ENCODE peak calls at places on chromosomes 1 and 21, in eight cellular contexts. D, O, G, L, M, V, N and K are unnamed samples.

GRCh38 chr1:240499012-240499411 is 112.9 kb downstream of the GREM2 start:
- DNase-seq in D (no peak), O (no peak), G (no peak), L (peak; percentile 40), M (no peak), V (peak; percentile 78), N (no peak), K (no peak)

GRCh38 chr1:209835782-209836298 is 8.1 kb downstream of the UTP25 start:
- DNase-seq in D (no peak), O (no peak), G (no peak), L (peak; percentile 68), M (no peak), V (peak; percentile 76), N (no peak), K (no peak)

GRCh38 chr1:200767326-200767725 is 28.6 kb downstream of the CAMSAP2 start:
- DNase-seq in D (no peak), O (no peak), G (no peak), L (peak; percentile 35), M (no peak), V (peak; percentile 51), N (no peak), K (no peak)

GRCh38 chr21:45423968-45424853 is 19.2 kb downstream of the COL18A1 start:
- DNase-seq in D (no peak), O (peak; percentile 52), G (no peak), L (no peak), M (peak; percentile 11), V (no peak), N (no peak), K (no peak)

GRCh38 chr1:231534703-231535159 is 6.3 kb downstream of the TSNAX start:
- DNase-seq in D (no peak), O (no peak), G (no peak), L (no peak), M (no peak), V (no peak), N (no peak), K (no peak)

GRCh38 chr21:43758132-43758619 is 17.9 kb downstream of the CSTB start:
- DNase-seq in D (peak; percentile 83), O (no peak), G (no peak), L (peak; percentile 77), M (no peak), V (no peak), N (peak; percentile 25), K (no peak)

GRCh38 chr1:31095298-31095981 is 29.9 kb upstream of the PUM1 start:
- DNase-seq in D (no peak), O (no peak), G (no peak), L (peak; percentile 61), M (no peak), V (peak; percentile 78), N (no peak), K (no peak)

GRCh38 chr1:238232036-238232744 is 341.5 kb upstream of the ZP4 start:
- DNase-seq in D (no peak), O (no peak), G (no peak), L (no peak), M (no peak), V (no peak), N (no peak), K (no peak)

GRCh38 chr1:151005729-151006330 is 872 bp downstream of the MINDY1 start:
- DNase-seq in D (no peak), O (no peak), G (no peak), L (no peak), M (no peak), V (peak; percentile 25), N (peak; percentile 48), K (no peak)

GRCh38 chr1:1132042-1132927 is 16.4 kb upstream of the C1orf159 start:
- DNase-seq in D (no peak), O (no peak), G (no peak), L (no peak), M (peak; percentile 26), V (no peak), N (peak; percentile 76), K (no peak)

GRCh38 chr1:225739542-225740107 is 38.0 kb upstream of the SRP9 start:
- DNase-seq in D (no peak), O (no peak), G (no peak), L (no peak), M (no peak), V (no peak), N (no peak), K (no peak)

GRCh38 chr1:244049142-244049968 is 1.7 kb upstream of the ZBTB18 start:
- DNase-seq in D (peak; percentile 71), O (peak; percentile 66), G (no peak), L (no peak), M (peak; percentile 57), V (peak; percentile 60), N (peak; percentile 53), K (peak; percentile 55)

GRCh38 chr1:38336961-38337360 is 290.4 kb upstream of the POU3F1 start:
- DNase-seq in D (no peak), O (no peak), G (no peak), L (no peak), M (no peak), V (no peak), N (no peak), K (no peak)

GRCh38 chr1:232474821-232475220 is 155.1 kb downstream of the SIPA1L2 start:
- DNase-seq in D (no peak), O (no peak), G (no peak), L (no peak), M (no peak), V (peak; percentile 47), N (no peak), K (no peak)

GRCh38 chr1:156648951-156649350 is 7.0 kb downstream of the BCAN start:
- DNase-seq in D (no peak), O (no peak), G (no peak), L (no peak), M (no peak), V (no peak), N (no peak), K (no peak)
- H3K27me3 ChIP-seq in D (peaks cover 45% of the 10 kb centered on the region), O (no peaks in the 10 kb centered on the region), G (no peaks in the 10 kb centered on the region), L (peaks cover 62% of the 10 kb centered on the region), M (peaks cover 65% of the 10 kb centered on the region), V (peaks cover 53% of the 10 kb centered on the region), N (peaks cover 8% of the 10 kb centered on the region), K (peaks cover 11% of the 10 kb centered on the region)

DNA sequence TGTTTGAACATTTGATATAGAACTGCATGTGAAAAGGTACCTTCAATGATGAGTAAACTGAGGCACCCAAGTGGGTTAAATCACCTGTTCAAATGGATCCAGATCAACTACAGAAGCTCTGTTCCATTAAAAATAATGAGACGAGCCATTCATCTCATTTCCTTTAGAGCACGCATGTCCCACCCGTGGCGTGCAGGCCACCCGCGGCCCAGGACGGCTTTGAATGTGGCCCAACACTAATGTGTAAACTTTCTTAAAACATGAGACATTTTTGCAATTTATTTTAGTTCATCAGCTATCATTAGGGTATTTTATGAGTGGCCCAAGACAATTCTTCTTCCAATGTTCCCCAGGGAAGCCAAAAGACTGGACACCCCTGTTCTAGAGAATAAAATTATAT is 381.6 kb downstream of the DSCAM start:
- DNase-seq in D (no peak), O (no peak), G (no peak), L (no peak), M (no peak), V (no peak), N (no peak), K (no peak)
- H3K4me1 ChIP-seq in D (no peaks in the 10 kb centered on the region), O (no peaks in the 10 kb centered on the region), G (no peaks in the 10 kb centered on the region), L (no peaks in the 10 kb centered on the region), M (no peaks in the 10 kb centered on the region), V (no peaks in the 10 kb centered on the region), N (no peaks in the 10 kb centered on the region), K (no peaks in the 10 kb centered on the region)

GRCh38 chr1:228134591-228134990 is 5.5 kb upstream of the GUK1 start:
- DNase-seq in D (no peak), O (no peak), G (no peak), L (no peak), M (no peak), V (no peak), N (no peak), K (no peak)

GRCh38 chr1:228136908-228137307 is 3.2 kb upstream of the GUK1 start:
- DNase-seq in D (no peak), O (no peak), G (no peak), L (no peak), M (no peak), V (no peak), N (no peak), K (no peak)

DNA sequence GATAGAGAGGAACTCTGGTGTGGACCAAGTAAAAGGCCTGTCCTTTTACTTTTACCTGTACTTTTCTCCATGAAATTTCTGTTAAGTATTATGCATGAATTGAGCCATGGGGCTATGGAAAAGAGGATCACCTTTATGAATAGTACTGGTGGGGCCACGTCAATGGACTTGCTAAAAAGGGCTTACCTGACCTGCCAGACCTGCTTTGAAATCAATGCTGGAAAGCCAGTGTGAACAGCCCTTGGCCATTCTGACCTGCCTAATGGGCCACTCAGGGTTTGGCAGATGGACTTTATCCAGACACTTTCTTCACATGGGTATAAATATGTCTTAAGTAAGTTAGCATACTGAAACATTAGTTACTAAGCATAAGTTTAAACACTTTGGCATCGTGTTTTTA is 8.3 kb upstream of the GUK1 start:
- DNase-seq in D (no peak), O (no peak), G (no peak), L (no peak), M (no peak), V (no peak), N (no peak), K (no peak)
- H3K27me3 ChIP-seq in D (no peaks in the 10 kb centered on the region), O (no peaks in the 10 kb centered on the region), G (no peaks in the 10 kb centered on the region), L (peaks cover 7% of the 10 kb centered on the region), M (no peaks in the 10 kb centered on the region), V (peaks cover 39% of the 10 kb centered on the region), N (no peaks in the 10 kb centered on the region), K (peaks cover 8% of the 10 kb centered on the region)

GRCh38 chr1:223775711-223776074 is 63.4 kb downstream of the CAPN2 start:
- DNase-seq in D (no peak), O (no peak), G (no peak), L (no peak), M (no peak), V (no peak), N (no peak), K (no peak)

GRCh38 chr1:223772771-223773160 is 60.4 kb downstream of the CAPN2 start:
- DNase-seq in D (peak; percentile 30), O (no peak), G (no peak), L (no peak), M (no peak), V (no peak), N (no peak), K (no peak)

GRCh38 chr1:223775054-223775453 is 62.7 kb downstream of the CAPN2 start:
- DNase-seq in D (peak; percentile 40), O (no peak), G (no peak), L (peak; percentile 71), M (no peak), V (peak; percentile 71), N (no peak), K (no peak)

GRCh38 chr1:223776075-223776814 is 63.9 kb downstream of the CAPN2 start:
- DNase-seq in D (peak; percentile 40), O (no peak), G (no peak), L (peak; percentile 66), M (no peak), V (peak; percentile 86), N (no peak), K (no peak)

DNA sequence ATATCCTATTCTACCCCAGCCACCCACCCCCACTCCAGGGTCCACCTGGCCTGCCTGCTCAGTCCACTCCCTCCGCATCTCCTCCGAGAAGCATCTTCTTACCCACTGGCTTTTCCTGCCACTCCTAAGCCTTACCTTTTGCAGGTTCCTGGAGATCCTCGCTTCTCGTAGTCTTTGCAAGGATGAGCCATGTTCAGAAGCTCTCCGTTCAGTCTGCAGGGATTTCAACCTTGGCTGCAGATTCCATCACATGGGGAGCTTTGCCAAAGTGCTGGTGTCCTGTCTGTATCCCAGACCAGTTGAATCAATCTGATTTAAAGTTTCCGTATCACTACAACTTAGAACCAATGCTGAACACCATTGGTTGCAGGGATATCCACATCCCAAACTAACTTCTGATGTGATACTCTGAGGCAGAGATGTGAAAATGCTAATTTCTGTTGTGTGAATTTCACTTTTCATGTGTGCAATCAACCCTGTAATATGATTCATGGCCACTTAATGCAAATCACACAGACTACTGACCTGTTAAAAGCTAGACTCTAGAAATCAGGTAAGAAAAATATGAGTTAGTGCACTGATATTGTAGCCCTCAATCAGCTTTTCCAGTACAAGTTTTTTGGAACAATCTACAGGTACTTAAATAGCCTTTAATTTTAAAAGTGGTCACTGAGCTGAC is 61.9 kb downstream of the CAPN2 start:
- DNase-seq in D (peak; percentile 56), O (no peak), G (no peak), L (no peak), M (no peak), V (no peak), N (no peak), K (no peak)
- H3K4me1 ChIP-seq in D (peaks cover 19% of the 10 kb centered on the region), O (no peaks in the 10 kb centered on the region), G (peaks cover 11% of the 10 kb centered on the region), L (peaks cover 40% of the 10 kb centered on the region), M (peaks cover 31% of the 10 kb centered on the region), V (peaks cover 56% of the 10 kb centered on the region), N (no peaks in the 10 kb centered on the region), K (peaks cover 13% of the 10 kb centered on the region)